ENCODE peak calls at places on chromosome 14, in seven cellular contexts. E is H1, P is HCT116, M is HepG2, S is K562, H is GM12878, F is SK-N-SH. G is an unnamed sample.

GRCh38 chr14:96978525-96979272 is 181.5 kb downstream of the VRK1 start:
- DNase-seq in E (no peak), P (no peak), M (no peak), S (no peak), H (no peak), F (no peak), G (no peak)

GRCh38 chr14:55317503-55317902 is 46.3 kb downstream of the FBXO34 start:
- DNase-seq in E (no peak), P (no peak), M (no peak), S (no peak), H (no peak), F (no peak), G (no peak)

GRCh38 chr14:85250369-85250768 is 279.6 kb upstream of the FLRT2 start:
- DNase-seq in E (peak), P (no peak), M (no peak), S (no peak), H (no peak), F (peak), G (no peak)

GRCh38 chr14:103125098-103126070 is 2.1 kb downstream of the TNFAIP2 start:
- DNase-seq in E (no peak), P (no peak), M (no peak), S (no peak), H (no peak), F (no peak), G (no peak)

GRCh38 chr14:99441157-99441870 is 39.3 kb downstream of the SETD3 start:
- DNase-seq in E (no peak), P (no peak), M (peak), S (no peak), H (no peak), F (peak), G (no peak)

GRCh38 chr14:101147848-101148247 is 244.3 kb upstream of the RTL1 start:
- DNase-seq in E (no peak), P (no peak), M (no peak), S (no peak), H (no peak), F (no peak), G (no peak)

GRCh38 chr14:75554482-75554881 is 23.9 kb upstream of the FLVCR2 start:
- DNase-seq in E (no peak), P (no peak), M (no peak), S (no peak), H (no peak), F (no peak), G (peak)

GRCh38 chr14:71705460-71705859 is 226.8 kb upstream of the RGS6 start:
- DNase-seq in E (no peak), P (no peak), M (no peak), S (no peak), H (no peak), F (no peak), G (no peak)

GRCh38 chr14:70052990-70053389 is 135.8 kb downstream of the SLC8A3 start:
- DNase-seq in E (no peak), P (no peak), M (peak), S (no peak), H (no peak), F (no peak), G (peak)

GRCh38 chr14:100540141-100540925 is 46.9 kb downstream of the BEGAIN start:
- DNase-seq in E (peak), P (no peak), M (peak), S (peak), H (no peak), F (peak), G (peak)

GRCh38 chr14:51180577-51180976 is 59.5 kb upstream of the TMX1 start:
- DNase-seq in E (no peak), P (no peak), M (no peak), S (no peak), H (peak), F (no peak), G (no peak)

GRCh38 chr14:58239259-58240210 is 5.1 kb upstream of the PSMA3 start:
- DNase-seq in E (peak), P (peak), M (peak), S (peak), H (peak), F (no peak), G (peak)

GRCh38 chr14:21197418-21198205 is 41.7 kb upstream of the OR5AU1 start:
- DNase-seq in E (no peak), P (no peak), M (no peak), S (no peak), H (no peak), F (no peak), G (no peak)

GRCh38 chr14:83764656-83765055 is 1765.3 kb upstream of the FLRT2 start:
- DNase-seq in E (no peak), P (no peak), M (no peak), S (no peak), H (no peak), F (no peak), G (no peak)

DNA sequence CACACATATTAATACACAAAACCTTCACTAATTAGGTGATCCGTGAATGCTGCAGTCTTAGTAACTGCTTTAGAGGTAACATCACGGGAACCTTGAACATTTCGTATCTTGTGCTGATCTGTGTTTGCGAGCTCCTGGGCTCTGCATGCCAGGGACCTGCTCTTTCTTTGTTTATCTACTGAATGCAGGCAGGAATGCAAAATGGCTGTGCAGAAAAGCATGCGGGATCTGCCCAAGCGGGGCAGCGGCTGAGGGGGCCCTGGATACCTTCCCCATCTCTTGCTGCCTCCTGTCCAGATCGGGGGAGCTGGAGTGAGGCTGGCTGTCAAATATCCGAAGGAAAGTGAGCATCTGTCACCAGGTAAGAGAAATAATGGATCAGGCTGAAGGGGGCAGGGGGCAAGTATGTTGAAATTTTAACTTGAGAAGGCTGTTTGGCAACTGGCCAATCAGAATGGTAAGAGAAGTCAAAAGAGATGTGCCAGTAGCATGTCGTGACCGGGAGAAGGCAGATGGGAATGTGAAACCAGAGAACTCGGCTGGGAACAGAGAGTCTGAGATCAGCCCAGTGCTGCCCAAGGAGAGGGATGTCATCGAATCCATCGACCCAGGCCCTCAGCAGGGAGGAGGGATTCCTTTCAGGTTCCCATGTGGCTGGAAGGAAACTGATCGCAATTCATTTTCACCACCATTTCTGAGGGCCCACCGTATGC is 191.3 kb downstream of the TTC7B start:
- DNase-seq in E (no peak), P (no peak), M (peak), S (no peak), H (no peak), F (no peak), G (no peak)
- TF ChIP-seq JUND in E (no peak), P (no peak), M (no peak), S (no peak), H (no peak), F (no peak), G (no peak)

GRCh38 chr14:49876563-49877127 is 16.2 kb upstream of the ARF6 start:
- DNase-seq in E (no peak), P (no peak), M (no peak), S (no peak), H (no peak), F (no peak), G (no peak)

GRCh38 chr14:49882826-49883694 is 9.8 kb upstream of the ARF6 start:
- DNase-seq in E (no peak), P (no peak), M (no peak), S (no peak), H (no peak), F (no peak), G (no peak)

GRCh38 chr14:49881296-49882006 is 11.4 kb upstream of the ARF6 start:
- DNase-seq in E (no peak), P (no peak), M (no peak), S (no peak), H (no peak), F (no peak), G (no peak)

GRCh38 chr14:49880267-49881064 is 12.4 kb upstream of the ARF6 start:
- DNase-seq in E (no peak), P (no peak), M (no peak), S (no peak), H (no peak), F (no peak), G (no peak)

DNA sequence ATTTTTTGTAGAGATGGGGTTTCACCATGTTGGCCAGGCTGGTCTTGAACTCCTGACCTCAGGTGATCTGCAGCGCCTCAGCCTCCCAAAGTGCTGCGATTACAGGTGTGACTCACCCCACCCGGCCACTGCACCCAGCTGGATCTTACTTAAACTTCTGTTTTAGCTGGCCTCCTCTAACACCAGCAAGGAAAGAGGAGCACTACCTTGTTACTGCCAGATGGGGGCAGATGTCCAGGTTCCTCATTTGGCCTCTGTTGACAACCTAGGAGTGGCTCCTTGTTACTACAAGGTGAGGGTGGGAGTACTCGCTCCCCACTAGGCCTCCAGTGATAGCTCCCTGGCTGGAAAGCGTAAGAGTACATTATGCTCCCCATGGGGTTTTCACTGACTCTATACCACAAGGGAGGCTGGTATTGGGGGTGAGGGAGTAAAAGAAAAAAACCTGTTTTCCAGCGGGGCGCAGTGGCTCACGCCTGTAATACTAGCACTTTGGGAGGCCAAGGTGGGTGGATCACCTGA is 13.1 kb upstream of the ARF6 start:
- DNase-seq in E (peak), P (peak), M (peak), S (peak), H (no peak), F (peak), G (no peak)
- TF ChIP-seq JUND in E (peak), P (peak), M (peak), S (peak), H (no peak), F (no peak), G (no peak)

DNA sequence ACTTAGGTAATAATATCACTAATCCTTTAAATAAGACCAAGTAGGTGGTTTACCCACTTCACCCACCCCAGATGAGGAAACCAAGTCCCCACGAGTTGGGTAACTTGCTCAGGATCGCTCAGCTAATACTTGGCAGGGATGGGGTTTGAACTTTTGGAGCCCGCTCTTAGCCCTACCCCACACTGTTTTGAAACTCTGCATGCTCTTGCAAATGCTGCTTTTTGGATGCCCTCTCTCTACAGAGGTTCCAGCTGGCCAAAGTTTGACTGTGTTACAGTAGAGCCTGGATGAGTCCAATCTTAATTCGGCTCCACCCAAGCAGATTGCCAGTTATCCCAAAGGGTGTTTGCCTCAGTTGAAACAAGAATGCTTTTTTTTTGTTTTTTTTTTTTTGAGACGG is 6.8 kb downstream of the PLEKHG3 start:
- DNase-seq in E (no peak), P (no peak), M (no peak), S (no peak), H (no peak), F (no peak), G (no peak)
- TF ChIP-seq JUND in E (no peak), P (no peak), M (no peak), S (no peak), H (no peak), F (no peak), G (no peak)

GRCh38 chr14:93240678-93241000 is 33.6 kb downstream of the UBR7 start:
- DNase-seq in E (no peak), P (no peak), M (no peak), S (no peak), H (no peak), F (no peak), G (no peak)

GRCh38 chr14:93245764-93246420 is 38.8 kb downstream of the UBR7 start:
- DNase-seq in E (no peak), P (no peak), M (no peak), S (no peak), H (no peak), F (no peak), G (no peak)

GRCh38 chr14:93234798-93235197 is 27.7 kb downstream of the UBR7 start:
- DNase-seq in E (no peak), P (no peak), M (no peak), S (no peak), H (no peak), F (no peak), G (no peak)

DNA sequence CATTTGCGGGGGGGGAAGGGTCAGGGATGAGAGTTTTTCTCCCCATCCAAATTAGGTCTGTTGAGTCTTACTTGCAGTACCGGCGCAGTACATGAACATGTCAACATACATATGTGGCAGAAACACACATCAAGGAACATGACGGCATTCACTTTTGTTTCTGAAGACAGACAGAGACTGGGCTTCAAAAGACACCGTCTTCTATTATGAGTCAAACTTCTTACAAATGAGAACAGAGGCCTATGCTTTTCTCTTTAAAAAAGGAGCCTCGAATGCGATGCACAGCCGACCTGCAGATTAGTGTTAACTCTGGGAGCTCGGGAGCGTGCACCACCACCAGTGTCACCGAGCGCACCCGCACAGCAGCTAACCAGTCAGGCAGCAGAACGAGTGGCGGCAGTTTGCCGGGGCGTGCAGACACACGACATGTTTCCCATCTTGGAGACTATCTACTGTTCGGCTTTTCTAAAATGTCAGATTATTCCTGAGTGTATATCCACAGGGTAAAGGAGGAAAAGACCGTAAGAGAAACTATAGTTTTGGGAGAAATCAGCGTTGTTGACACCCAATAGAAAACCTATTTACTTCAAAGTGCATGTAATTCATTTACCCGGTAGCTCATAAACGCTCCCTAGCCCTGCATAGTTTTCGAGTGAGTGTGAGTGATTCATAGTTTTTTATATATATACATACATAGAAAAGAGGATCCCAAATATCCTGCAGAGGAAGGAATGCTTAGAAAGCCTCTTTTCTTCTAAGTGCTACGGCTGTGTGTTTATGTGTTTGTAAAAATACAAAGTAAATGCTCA is 33.0 kb downstream of the UBR7 start:
- DNase-seq in E (no peak), P (peak), M (no peak), S (no peak), H (no peak), F (no peak), G (no peak)
- TF ChIP-seq JUND in E (no peak), P (peak), M (no peak), S (no peak), H (no peak), F (peak), G (no peak)

GRCh38 chr14:48954446-48954845 is 631.7 kb downstream of the RPS29 start:
- DNase-seq in E (no peak), P (no peak), M (no peak), S (no peak), H (no peak), F (no peak), G (no peak)
- TF ChIP-seq JUND in E (no peak), P (no peak), M (no peak), S (no peak), H (no peak), F (no peak), G (no peak)

DNA sequence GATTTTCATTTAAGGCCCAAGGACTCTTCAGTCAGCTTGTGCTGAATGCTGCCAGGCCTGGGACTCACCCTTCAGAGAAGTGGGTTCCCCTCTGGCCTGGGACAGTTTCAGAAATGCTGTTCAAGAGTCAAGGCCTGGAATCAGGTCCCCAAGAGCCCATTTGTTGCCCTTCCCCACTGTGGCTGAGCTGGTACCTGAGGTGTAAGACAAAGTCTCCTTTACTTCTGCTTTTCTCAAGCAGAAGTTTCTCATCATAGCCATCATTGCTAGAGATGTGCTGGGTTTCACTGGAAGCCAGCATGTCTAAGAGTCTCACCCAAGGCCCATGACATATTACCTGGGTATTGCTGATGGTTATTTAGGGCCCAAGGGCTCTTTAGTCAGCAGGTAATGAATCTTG is 8.9 kb downstream of the FANCM start:
- DNase-seq in E (no peak), P (no peak), M (no peak), S (no peak), H (no peak), F (no peak), G (no peak)
- TF ChIP-seq JUND in E (no peak), P (no peak), M (no peak), S (no peak), H (no peak), F (no peak), G (no peak)

DNA sequence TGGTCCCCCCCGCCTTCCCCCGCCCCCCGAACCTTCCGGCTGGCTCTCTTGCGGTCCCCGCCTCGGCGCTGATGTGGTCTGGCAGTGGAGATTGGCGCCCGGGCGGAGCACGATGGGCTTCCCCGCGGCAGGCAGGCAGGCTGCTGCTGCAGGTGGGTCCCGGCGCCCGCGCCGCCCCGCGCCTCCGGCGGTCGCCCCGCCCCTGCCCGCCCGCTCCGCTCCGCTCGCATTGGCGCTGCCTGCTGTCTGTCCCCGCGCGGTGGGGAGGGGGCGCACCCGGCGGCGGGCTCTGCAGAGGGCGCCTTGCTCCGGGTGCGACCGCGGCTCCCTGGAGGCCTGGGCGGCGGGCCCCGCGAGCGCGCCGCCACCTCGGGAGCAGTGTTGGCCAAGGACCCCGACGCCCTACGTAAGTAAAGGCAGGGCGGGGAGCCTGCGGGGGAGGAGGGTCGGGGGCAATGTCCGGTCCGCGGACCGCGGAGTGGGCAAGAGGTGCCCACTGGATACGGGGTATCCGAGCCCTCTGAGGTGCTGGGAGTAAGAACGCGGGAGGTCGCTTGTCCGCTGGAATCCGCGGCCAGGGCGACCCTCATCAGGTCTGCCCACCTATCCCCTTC is at the start of gene AKAP5:
- DNase-seq in E (peak), P (no peak), M (peak), S (peak), H (no peak), F (peak), G (peak)
- TF ChIP-seq JUND in E (no peak), P (no peak), M (no peak), S (no peak), H (no peak), F (no peak), G (no peak)

GRCh38 chr14:104699426-104699748 is 10.0 kb downstream of the INF2 start:
- DNase-seq in E (no peak), P (no peak), M (no peak), S (no peak), H (no peak), F (no peak), G (no peak)

GRCh38 chr14:104697317-104697703 is 7.9 kb downstream of the INF2 start:
- DNase-seq in E (no peak), P (no peak), M (no peak), S (no peak), H (no peak), F (no peak), G (no peak)

GRCh38 chr14:104696671-104697316 is 7.4 kb downstream of the INF2 start:
- DNase-seq in E (no peak), P (no peak), M (no peak), S (no peak), H (no peak), F (no peak), G (no peak)

GRCh38 chr14:104698688-104699425 is 9.4 kb downstream of the INF2 start:
- DNase-seq in E (no peak), P (no peak), M (no peak), S (no peak), H (no peak), F (no peak), G (no peak)

DNA sequence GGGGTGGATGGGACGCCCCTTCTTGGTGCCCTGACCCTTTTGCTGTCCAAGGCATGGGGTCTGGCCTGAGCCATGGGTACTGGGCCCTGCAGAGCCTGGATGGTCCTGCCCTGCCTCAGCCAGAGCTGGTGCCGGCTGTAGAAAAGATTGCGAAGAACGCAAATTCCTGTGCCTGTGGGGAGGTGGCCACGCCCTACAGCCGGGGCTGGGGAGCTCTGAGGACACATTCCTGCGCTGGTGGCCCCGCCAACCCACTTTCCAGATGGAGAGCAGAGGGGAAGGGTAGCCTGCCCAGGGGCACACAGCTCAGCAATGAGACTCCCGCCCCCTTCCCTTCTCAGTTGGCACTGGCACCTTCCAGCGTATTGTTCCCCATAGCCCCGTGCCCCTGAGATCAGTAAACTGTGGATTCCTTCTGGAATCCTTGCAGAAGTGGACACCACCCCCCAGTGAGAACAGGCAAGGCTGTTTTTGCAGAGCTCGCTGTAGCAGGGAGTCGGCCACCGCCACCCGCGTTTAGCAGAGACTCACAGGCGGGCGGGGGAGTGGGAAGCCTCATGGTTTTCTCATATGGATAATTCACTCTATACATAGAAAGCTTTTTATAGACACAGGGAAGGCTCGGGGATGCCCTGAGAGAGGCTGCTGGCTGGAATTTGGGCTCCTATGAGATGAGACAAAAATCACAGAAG is 8.6 kb downstream of the INF2 start:
- DNase-seq in E (no peak), P (no peak), M (no peak), S (no peak), H (no peak), F (no peak), G (no peak)
- TF ChIP-seq JUND in E (no peak), P (no peak), M (no peak), S (no peak), H (no peak), F (no peak), G (no peak)

G was measured in T47D.